ENCODE peak calls at places on chromosomes 12 and 14, in six cellular contexts. Y is IMR-90, X is ovary, O is lung, R is uterus, B is hepatocyte. S is an unnamed sample.

GRCh38 chr14:54566410-54567223 is at the start of gene SAMD4A:
- DNase-seq in Y (peak), X (peak), O (peak), R (peak), B (peak), S (peak)

GRCh38 chr14:71466942-71467341 is 465.3 kb upstream of the RGS6 start:
- DNase-seq in Y (no peak), X (no peak), O (no peak), R (no peak), B (no peak), S (no peak)

GRCh38 chr14:70655110-70655826 is 13.6 kb downstream of the TTC9 start:
- DNase-seq in Y (no peak), X (no peak), O (no peak), R (no peak), B (no peak), S (no peak)

GRCh38 chr12:113387631-113388030 is 16.1 kb downstream of the SDS start:
- DNase-seq in Y (no peak), X (no peak), O (no peak), R (no peak), B (no peak), S (no peak)

GRCh38 chr12:6067152-6067916 is 57.1 kb downstream of the VWF start:
- DNase-seq in Y (peak), X (no peak), O (no peak), R (peak), B (peak), S (peak)

GRCh38 chr14:85535916-85536834 is 6.2 kb downstream of the FLRT2 start:
- DNase-seq in Y (peak), X (no peak), O (no peak), R (no peak), B (peak), S (peak)

GRCh38 chr12:112466835-112467234 is 48.1 kb downstream of the PTPN11 start:
- DNase-seq in Y (no peak), X (no peak), O (no peak), R (no peak), B (no peak), S (no peak)

GRCh38 chr12:45637706-45638105 is 91.8 kb upstream of the ARID2 start:
- DNase-seq in Y (peak), X (no peak), O (no peak), R (no peak), B (no peak), S (no peak)

GRCh38 chr12:54413284-54414190 is 5.5 kb downstream of the ITGA5 start:
- DNase-seq in Y (no peak), X (no peak), O (peak), R (no peak), B (no peak), S (no peak)

GRCh38 chr12:6074979-6075585 is 49.4 kb downstream of the VWF start:
- DNase-seq in Y (no peak), X (no peak), O (peak), R (no peak), B (no peak), S (no peak)

GRCh38 chr14:93734086-93734822 is 54.0 kb downstream of the PRIMA1 start:
- DNase-seq in Y (no peak), X (no peak), O (no peak), R (no peak), B (no peak), S (no peak)

GRCh38 chr14:96126783-96127271 is 77.8 kb upstream of the BDKRB2 start:
- DNase-seq in Y (peak), X (no peak), O (no peak), R (no peak), B (no peak), S (no peak)

GRCh38 chr14:46818147-46818546 is 166.6 kb upstream of the RPL10L start:
- DNase-seq in Y (no peak), X (no peak), O (no peak), R (no peak), B (no peak), S (no peak)

GRCh38 chr12:70044170-70044569 is 199.1 kb upstream of the CNOT2 start:
- DNase-seq in Y (no peak), X (no peak), O (no peak), R (no peak), B (no peak), S (no peak)

GRCh38 chr12:49342914-49343731 is 3.6 kb upstream of the DNAJC22 start:
- DNase-seq in Y (no peak), X (no peak), O (no peak), R (no peak), B (peak), S (no peak)

GRCh38 chr14:75282166-75282547 is 3.5 kb downstream of the FOS start:
- DNase-seq in Y (peak), X (no peak), O (no peak), R (no peak), B (peak), S (no peak)

GRCh38 chr14:89033756-89034155 is 209.3 kb downstream of the TTC8 start:
- DNase-seq in Y (no peak), X (no peak), O (no peak), R (no peak), B (no peak), S (no peak)

GRCh38 chr14:56100556-56100955 is 17.7 kb upstream of the PELI2 start:
- DNase-seq in Y (peak), X (no peak), O (no peak), R (no peak), B (no peak), S (no peak)

GRCh38 chr12:107668743-107669142 is 16.9 kb upstream of the PWP1 start:
- DNase-seq in Y (no peak), X (no peak), O (no peak), R (no peak), B (no peak), S (no peak)

GRCh38 chr12:51721281-51721940 is 127.1 kb downstream of the FIGNL2 start:
- DNase-seq in Y (peak), X (peak), O (peak), R (peak), B (peak), S (no peak)

GRCh38 chr12:42933461-42934081 is 344.0 kb upstream of the PRICKLE1 start:
- DNase-seq in Y (no peak), X (no peak), O (no peak), R (peak), B (peak), S (no peak)

GRCh38 chr14:70706177-70706576 is 64.5 kb downstream of the TTC9 start:
- DNase-seq in Y (no peak), X (no peak), O (no peak), R (no peak), B (no peak), S (no peak)

GRCh38 chr12:132761032-132761910 is at the start of gene ANKLE2:
- DNase-seq in Y (peak), X (peak), O (peak), R (peak), B (peak), S (peak)

GRCh38 chr12:56164345-56164729 is 6.2 kb downstream of the MYL6 start:
- DNase-seq in Y (no peak), X (no peak), O (no peak), R (no peak), B (no peak), S (no peak)

GRCh38 chr14:105894978-105895881 is 368.8 kb downstream of the TMEM121 start:
- DNase-seq in Y (no peak), X (no peak), O (no peak), R (no peak), B (no peak), S (no peak)

GRCh38 chr14:76926521-76927251 is 100.5 kb downstream of the LRRC74A start:
- DNase-seq in Y (peak), X (peak), O (no peak), R (peak), B (peak), S (no peak)

GRCh38 chr12:63753743-63754142 is 26.0 kb upstream of the RXYLT1 start:
- DNase-seq in Y (no peak), X (no peak), O (no peak), R (no peak), B (no peak), S (no peak)
- TF ChIP-seq CTCF in Y (no peak), X (no peak), O (no peak), R (no peak), B (no peak), S (no peak)

DNA sequence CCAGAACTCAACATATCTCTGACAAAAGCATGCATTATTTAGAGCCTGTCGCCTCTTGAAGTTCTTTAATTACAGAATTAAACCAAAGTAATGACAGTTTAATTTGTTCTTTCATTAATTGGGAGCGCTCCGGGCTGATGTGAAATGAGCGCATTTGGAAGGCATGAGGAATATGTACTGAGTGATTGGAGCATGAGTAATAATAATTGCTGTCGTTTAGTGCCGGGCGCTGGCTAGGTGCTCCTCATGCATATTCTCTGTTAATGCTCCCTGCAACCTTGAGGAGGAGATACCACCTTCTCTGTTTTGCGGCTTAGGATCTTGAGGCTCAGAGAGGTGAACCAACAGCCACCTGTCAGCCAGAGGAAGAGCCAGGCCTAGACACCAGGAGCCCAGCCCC is 120.5 kb downstream of the SLC25A47 start:
- DNase-seq in Y (peak), X (no peak), O (no peak), R (no peak), B (no peak), S (peak)
- H3K27ac ChIP-seq in Y (no peak), X (no peak), O (no peak), R (no peak), B (no peak), S (no peak)

GRCh38 chr12:100877776-100878175 is 83.2 kb downstream of the ANO4 start:
- DNase-seq in Y (no peak), X (no peak), O (no peak), R (no peak), B (no peak), S (no peak)
- TF ChIP-seq CTCF in Y (peak), X (no peak), O (no peak), R (no peak), B (peak), S (peak)

GRCh38 chr12:63865448-63865847 is 20.9 kb downstream of the SRGAP1 start:
- DNase-seq in Y (no peak), X (no peak), O (no peak), R (no peak), B (no peak), S (no peak)

GRCh38 chr12:63862187-63863107 is 17.9 kb downstream of the SRGAP1 start:
- DNase-seq in Y (no peak), X (no peak), O (no peak), R (no peak), B (peak), S (no peak)

GRCh38 chr12:63867026-63867425 is 22.5 kb downstream of the SRGAP1 start:
- DNase-seq in Y (no peak), X (no peak), O (no peak), R (no peak), B (no peak), S (no peak)

GRCh38 chr12:63864456-63864709 is 19.9 kb downstream of the SRGAP1 start:
- DNase-seq in Y (no peak), X (no peak), O (no peak), R (no peak), B (no peak), S (no peak)

GRCh38 chr12:63863658-63864455 is 19.4 kb downstream of the SRGAP1 start:
- DNase-seq in Y (peak), X (no peak), O (no peak), R (no peak), B (no peak), S (no peak)
- H3K27ac ChIP-seq in Y (no peak), X (no peak), O (no peak), R (no peak), B (peak), S (peak)

DNA sequence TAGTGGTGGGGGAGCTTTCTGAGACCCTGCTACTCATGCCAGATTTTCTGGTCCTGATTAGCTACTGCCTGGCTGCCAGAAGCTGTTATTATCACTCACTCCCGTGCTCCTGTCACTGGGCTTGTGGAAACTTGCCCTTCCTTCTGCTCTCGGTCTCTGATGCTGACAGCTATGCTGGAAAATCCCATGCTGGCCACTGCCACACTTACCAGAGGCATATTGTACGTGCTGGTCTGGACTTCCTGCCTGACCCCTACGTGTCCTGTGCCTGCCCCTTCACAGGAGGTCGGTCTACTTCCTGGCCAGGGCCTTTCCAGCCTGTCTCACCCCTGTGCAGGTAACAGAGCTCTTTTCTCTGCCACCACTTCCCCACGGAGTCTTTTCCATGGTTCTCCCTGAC is 149.4 kb upstream of the PLEKHG7 start:
- DNase-seq in Y (no peak), X (peak), O (no peak), R (peak), B (no peak), S (peak)
- TF ChIP-seq CTCF in Y (no peak), X (no peak), O (no peak), R (no peak), B (no peak), S (no peak)

GRCh38 chr12:58416211-58416610 is 474.8 kb downstream of the ATP23 start:
- DNase-seq in Y (peak), X (no peak), O (no peak), R (no peak), B (peak), S (no peak)
- H3K27ac ChIP-seq in Y (peak), X (no peak), O (no peak), R (no peak), B (peak), S (no peak)

DNA sequence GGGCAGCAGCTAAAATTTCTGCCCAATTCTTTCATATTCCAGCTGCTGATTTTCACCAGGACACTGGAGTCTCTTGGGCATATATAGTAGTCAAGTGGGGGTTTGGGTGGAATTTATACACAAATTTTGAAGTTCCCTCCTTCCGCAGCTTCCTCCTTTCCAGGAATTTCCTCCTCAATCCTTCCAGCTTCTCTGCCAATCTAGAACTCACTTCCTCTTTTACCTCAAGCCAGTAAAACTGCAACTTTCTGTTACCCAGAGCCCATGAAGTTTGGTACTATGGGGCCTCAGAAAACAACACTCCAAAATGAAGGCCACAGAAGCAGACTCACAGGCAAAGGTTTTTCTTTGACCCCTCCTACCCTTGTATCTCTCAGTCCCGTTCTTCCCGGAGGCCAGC is 51.7 kb upstream of the G2E3 start:
- DNase-seq in Y (no peak), X (no peak), O (no peak), R (no peak), B (no peak), S (no peak)
- TF ChIP-seq CTCF in Y (no peak), X (no peak), O (no peak), R (no peak), B (no peak), S (no peak)

GRCh38 chr12:90322006-90322405 is 613.4 kb upstream of the ATP2B1 start:
- DNase-seq in Y (no peak), X (no peak), O (no peak), R (no peak), B (no peak), S (no peak)
- H3K27ac ChIP-seq in Y (no peak), X (no peak), O (no peak), R (no peak), B (no peak), S (no peak)

GRCh38 chr12:95582230-95583058 is 31.2 kb upstream of the USP44 start:
- DNase-seq in Y (peak), X (no peak), O (no peak), R (no peak), B (peak), S (peak)
- TF ChIP-seq CTCF in Y (peak), X (peak), O (peak), R (peak), B (peak), S (peak)

GRCh38 chr12:123141615-123142517 is 9.0 kb downstream of the PITPNM2 start:
- DNase-seq in Y (peak), X (peak), O (peak), R (peak), B (peak), S (peak)
- H3K27ac ChIP-seq in Y (peak), X (peak), O (peak), R (peak), B (peak), S (peak)

S was measured in RWPE1.